ENCODE peak calls at places on chromosomes 4 and X, in four cellular contexts. One of them, this sample, is unnamed.
A peak's percentile ranks its signal among the peaks of the same experiment; 100 is the strongest.

GRCh38 chrX:23478056-23478455 is 143.4 kb downstream of the PTCHD1 start:
- DNase-seq in IMR-90: no peak
- DNase-seq in adrenal gland: no peak
- DNase-seq in ovary: no peak
- DNase-seq in this sample: no peak

GRCh38 chr4:78068481-78068880 is 11.4 kb downstream of the FRAS1 start:
- DNase-seq in adrenal gland: no peak
- DNase-seq in IMR-90: no peak
- DNase-seq in ovary: no peak
- DNase-seq in this sample: no peak

GRCh38 chrX:20913760-20914159 is 460.5 kb upstream of the CNKSR2 start:
- DNase-seq in ovary: no peak
- DNase-seq in adrenal gland: no peak
- DNase-seq in IMR-90: no peak
- DNase-seq in this sample: no peak

GRCh38 chr4:127685292-127685691 is 44.9 kb upstream of the SLC25A31 start:
- DNase-seq in ovary: no peak
- DNase-seq in adrenal gland: no peak
- DNase-seq in IMR-90: peak; percentile 73
- DNase-seq in this sample: no peak

GRCh38 chr4:76199664-76200211 is 13.9 kb downstream of the SCARB2 start:
- DNase-seq in adrenal gland: no peak
- DNase-seq in IMR-90: peak; percentile 31
- DNase-seq in ovary: no peak
- DNase-seq in this sample: no peak

GRCh38 chr4:102180080-102180479 is 165.2 kb downstream of the SLC39A8 start:
- DNase-seq in adrenal gland: no peak
- DNase-seq in ovary: no peak
- DNase-seq in IMR-90: no peak
- DNase-seq in this sample: peak; percentile 33

GRCh38 chrX:15751160-15751819 is 13.2 kb downstream of the CA5B start:
- DNase-seq in adrenal gland: no peak
- DNase-seq in IMR-90: peak; percentile 56
- DNase-seq in ovary: no peak
- DNase-seq in this sample: no peak

GRCh38 chr4:177640864-177641263 is 198.6 kb upstream of the AGA start:
- DNase-seq in IMR-90: no peak
- DNase-seq in ovary: no peak
- DNase-seq in adrenal gland: no peak
- DNase-seq in this sample: no peak

GRCh38 chr4:14653338-14653737 is 348.9 kb upstream of the CPEB2 start:
- DNase-seq in ovary: no peak
- DNase-seq in adrenal gland: no peak
- DNase-seq in IMR-90: no peak
- DNase-seq in this sample: no peak

GRCh38 chrX:94914235-94914634 is 1240.2 kb downstream of the FAM133A start:
- DNase-seq in adrenal gland: no peak
- DNase-seq in IMR-90: no peak
- DNase-seq in ovary: no peak
- DNase-seq in this sample: peak; percentile 1

GRCh38 chr4:186554485-186554884 is 882 bp downstream of the MTNR1A start:
- DNase-seq in ovary: no peak
- DNase-seq in adrenal gland: no peak
- DNase-seq in IMR-90: no peak
- DNase-seq in this sample: no peak

GRCh38 chr4:2290974-2291704 is 29.2 kb upstream of the MXD4 start:
- DNase-seq in IMR-90: no peak
- DNase-seq in ovary: no peak
- DNase-seq in adrenal gland: no peak
- DNase-seq in this sample: peak; percentile 37

GRCh38 chr4:132003593-132003992 is 1145.5 kb upstream of the PCDH10 start:
- DNase-seq in IMR-90: no peak
- DNase-seq in ovary: no peak
- DNase-seq in adrenal gland: no peak
- DNase-seq in this sample: no peak

GRCh38 chr4:77358315-77358928 is 201.4 kb downstream of the CCNG2 start:
- DNase-seq in ovary: no peak
- DNase-seq in adrenal gland: peak; percentile 19
- DNase-seq in IMR-90: peak; percentile 40
- DNase-seq in this sample: peak; percentile 42

GRCh38 chr4:70544279-70544870 is 26.0 kb downstream of the AMTN start:
- DNase-seq in ovary: no peak
- DNase-seq in adrenal gland: no peak
- DNase-seq in IMR-90: peak; percentile 10
- DNase-seq in this sample: no peak

GRCh38 chr4:10253765-10254164 is 137.2 kb upstream of the WDR1 start:
- DNase-seq in adrenal gland: no peak
- DNase-seq in ovary: no peak
- DNase-seq in IMR-90: no peak
- DNase-seq in this sample: no peak

GRCh38 chrX:139691843-139692505 is 16.0 kb downstream of the MCF2 start:
- DNase-seq in ovary: peak; percentile 14
- DNase-seq in IMR-90: no peak
- DNase-seq in adrenal gland: no peak
- DNase-seq in this sample: peak; percentile 36

GRCh38 chr4:2941138-2942036 is 21.8 kb downstream of the NOP14 start:
- DNase-seq in IMR-90: no peak
- DNase-seq in ovary: peak; percentile 17
- DNase-seq in adrenal gland: no peak
- DNase-seq in this sample: no peak

GRCh38 chr4:39151120-39151713 is 31.1 kb upstream of the WDR19 start:
- DNase-seq in adrenal gland: no peak
- DNase-seq in ovary: no peak
- DNase-seq in IMR-90: peak; percentile 64
- DNase-seq in this sample: peak; percentile 9

GRCh38 chrX:40090050-40090804 is 7.5 kb downstream of the BCOR start:
- DNase-seq in adrenal gland: peak; percentile 62
- DNase-seq in IMR-90: no peak
- DNase-seq in ovary: peak; percentile 61
- DNase-seq in this sample: peak; percentile 68

GRCh38 chrX:46298821-46299220 is 246.4 kb downstream of the ZNF674 start:
- DNase-seq in ovary: no peak
- DNase-seq in IMR-90: peak; percentile 28
- DNase-seq in adrenal gland: no peak
- DNase-seq in this sample: no peak

GRCh38 chr4:130568746-130569145 is 1472.8 kb downstream of the C4orf33 start:
- DNase-seq in adrenal gland: no peak
- DNase-seq in IMR-90: no peak
- DNase-seq in ovary: no peak
- DNase-seq in this sample: no peak

GRCh38 chr4:154132406-154132805 is 343.5 kb upstream of the SFRP2 start:
- DNase-seq in adrenal gland: no peak
- DNase-seq in ovary: no peak
- DNase-seq in IMR-90: peak; percentile 2
- DNase-seq in this sample: no peak

GRCh38 chrX:154490021-154490413 is 412 bp downstream of the SLC10A3 start:
- DNase-seq in ovary: peak; percentile 74
- DNase-seq in IMR-90: peak; percentile 45
- DNase-seq in adrenal gland: peak; percentile 56
- DNase-seq in this sample: peak; percentile 43

GRCh38 chrX:150269613-150270254 is 93.4 kb upstream of the MAMLD1 start:
- DNase-seq in ovary: peak; percentile 20
- DNase-seq in IMR-90: no peak
- DNase-seq in adrenal gland: peak; percentile 43
- DNase-seq in this sample: peak; percentile 53

GRCh38 chr4:37890501-37891220 is at the start of gene TBC1D1:
- DNase-seq in adrenal gland: peak; percentile 40
- DNase-seq in ovary: peak; percentile 59
- DNase-seq in IMR-90: no peak
- DNase-seq in this sample: peak; percentile 69

GRCh38 chrX:42739258-42739657 is 38.7 kb downstream of the PPP1R2C start:
- DNase-seq in ovary: no peak
- DNase-seq in IMR-90: no peak
- DNase-seq in adrenal gland: no peak
- DNase-seq in this sample: no peak
- H3K27ac ChIP-seq in ovary: no peak overlapping the region
- H3K27ac ChIP-seq in IMR-90: no peak overlapping the region
- H3K27ac ChIP-seq in adrenal gland: no peak overlapping the region
- H3K27ac ChIP-seq in this sample: no peak overlapping the region

GRCh38 chr4:1208266-1208961 is 36.0 kb upstream of the SPON2 start:
- DNase-seq in adrenal gland: no peak
- DNase-seq in IMR-90: no peak
- DNase-seq in ovary: peak; percentile 25
- DNase-seq in this sample: no peak

GRCh38 chr4:1206299-1207156 is 34.1 kb upstream of the SPON2 start:
- DNase-seq in adrenal gland: no peak
- DNase-seq in IMR-90: no peak
- DNase-seq in ovary: peak; percentile 23
- DNase-seq in this sample: no peak

GRCh38 chr4:1208970-1209704 is 36.8 kb upstream of the SPON2 start:
- DNase-seq in adrenal gland: no peak
- DNase-seq in ovary: peak; percentile 36
- DNase-seq in IMR-90: peak; percentile 33
- DNase-seq in this sample: no peak

GRCh38 chr4:1207157-1207470 is 34.7 kb upstream of the SPON2 start:
- DNase-seq in IMR-90: no peak
- DNase-seq in ovary: peak; percentile 26
- DNase-seq in adrenal gland: no peak
- DNase-seq in this sample: no peak

GRCh38 chr4:1207603-1208265 is 35.4 kb upstream of the SPON2 start:
- DNase-seq in IMR-90: peak; percentile 87
- DNase-seq in ovary: peak; percentile 81
- DNase-seq in adrenal gland: no peak
- DNase-seq in this sample: peak; percentile 63
- H3K27ac ChIP-seq in IMR-90: peak overlapping the region; percentile 88
- H3K27ac ChIP-seq in ovary: peak overlapping the region; percentile 26
- H3K27ac ChIP-seq in adrenal gland: no peak overlapping the region
- H3K27ac ChIP-seq in this sample: no peak overlapping the region

DNA sequence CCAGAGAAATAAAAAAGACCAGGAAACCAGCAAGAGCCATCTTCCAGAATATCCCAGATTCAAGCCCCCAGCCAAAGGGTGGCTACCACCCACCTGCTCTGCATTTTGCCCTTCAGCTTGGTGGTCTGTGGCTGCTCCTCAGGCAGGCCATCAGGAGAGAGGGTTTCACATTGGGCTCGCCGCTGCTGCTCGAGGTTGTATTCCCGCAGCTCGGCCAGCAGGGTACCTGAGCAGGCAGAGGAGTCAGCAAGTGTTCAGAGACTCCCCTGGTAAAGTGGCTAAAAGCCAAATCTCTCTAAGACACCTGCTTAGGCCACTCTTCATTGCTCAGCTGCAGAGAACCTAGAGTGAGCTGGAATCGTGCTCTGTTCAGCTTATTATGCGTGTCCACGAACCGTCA is 110.8 kb upstream of the HSD17B10 start:
- DNase-seq in ovary: no peak
- DNase-seq in IMR-90: no peak
- DNase-seq in adrenal gland: no peak
- DNase-seq in this sample: no peak
- H3K27ac ChIP-seq in ovary: no peak overlapping the region
- H3K27ac ChIP-seq in IMR-90: no peak overlapping the region
- H3K27ac ChIP-seq in adrenal gland: no peak overlapping the region
- H3K27ac ChIP-seq in this sample: no peak overlapping the region

GRCh38 chr4:40562681-40563080 is 67.0 kb downstream of the RBM47 start:
- DNase-seq in adrenal gland: no peak
- DNase-seq in IMR-90: no peak
- DNase-seq in ovary: no peak
- DNase-seq in this sample: no peak

GRCh38 chr4:40562208-40562607 is 67.5 kb downstream of the RBM47 start:
- DNase-seq in ovary: no peak
- DNase-seq in IMR-90: no peak
- DNase-seq in adrenal gland: no peak
- DNase-seq in this sample: no peak

GRCh38 chr4:40564004-40564403 is 65.7 kb downstream of the RBM47 start:
- DNase-seq in adrenal gland: peak; percentile 66
- DNase-seq in ovary: no peak
- DNase-seq in IMR-90: no peak
- DNase-seq in this sample: no peak

GRCh38 chr4:40563401-40563800 is 66.3 kb downstream of the RBM47 start:
- DNase-seq in adrenal gland: no peak
- DNase-seq in IMR-90: no peak
- DNase-seq in ovary: no peak
- DNase-seq in this sample: no peak

GRCh38 chr4:40564815-40565505 is 64.7 kb downstream of the RBM47 start:
- DNase-seq in adrenal gland: peak; percentile 70
- DNase-seq in ovary: no peak
- DNase-seq in IMR-90: no peak
- DNase-seq in this sample: no peak
- H3K27ac ChIP-seq in adrenal gland: no peak overlapping the region
- H3K27ac ChIP-seq in ovary: no peak overlapping the region
- H3K27ac ChIP-seq in IMR-90: peak overlapping the region; percentile 18
- H3K27ac ChIP-seq in this sample: no peak overlapping the region

GRCh38 chrX:14607446-14607845 is 78.1 kb downstream of the GLRA2 start:
- DNase-seq in adrenal gland: no peak
- DNase-seq in ovary: no peak
- DNase-seq in IMR-90: no peak
- DNase-seq in this sample: no peak
- H3K27ac ChIP-seq in adrenal gland: no peak overlapping the region
- H3K27ac ChIP-seq in ovary: no peak overlapping the region
- H3K27ac ChIP-seq in IMR-90: no peak overlapping the region
- H3K27ac ChIP-seq in this sample: no peak overlapping the region

This sample was measured in SK-N-SH.